ENCODE peak calls at places on chromosomes 11 and 22, in eight cellular contexts. One of them, this sample, is unnamed.

GRCh38 chr22:31753005-31753633 is 700 bp upstream of the DEPDC5 start:
- DNase-seq in AG04450: no peak
- DNase-seq in skeletal muscle cell: no peak
- DNase-seq in stomach: peak; percentile 31
- DNase-seq in endothelial cell of umbilical vein: no peak
- DNase-seq in CD8-positive, alpha-beta T cell: peak; percentile 53
- DNase-seq in mucosa of descending colon: peak; percentile 55
- DNase-seq in fibroblast of lung: no peak
- DNase-seq in this sample: peak; percentile 89

GRCh38 chr11:12167098-12167999 is 57.0 kb downstream of the MICAL2 start:
- DNase-seq in endothelial cell of umbilical vein: peak; percentile 92
- DNase-seq in AG04450: no peak
- DNase-seq in skeletal muscle cell: peak; percentile 76
- DNase-seq in stomach: no peak
- DNase-seq in fibroblast of lung: peak; percentile 96
- DNase-seq in mucosa of descending colon: peak; percentile 77
- DNase-seq in CD8-positive, alpha-beta T cell: no peak
- DNase-seq in this sample: no peak

GRCh38 chr11:116605543-116605942 is 167.2 kb downstream of the BUD13 start:
- DNase-seq in mucosa of descending colon: peak; percentile 49
- DNase-seq in endothelial cell of umbilical vein: peak; percentile 60
- DNase-seq in skeletal muscle cell: no peak
- DNase-seq in stomach: peak; percentile 30
- DNase-seq in CD8-positive, alpha-beta T cell: no peak
- DNase-seq in AG04450: no peak
- DNase-seq in fibroblast of lung: peak; percentile 22
- DNase-seq in this sample: no peak

GRCh38 chr11:128291835-128292234 is 295.5 kb downstream of the ETS1 start:
- DNase-seq in CD8-positive, alpha-beta T cell: peak; percentile 80
- DNase-seq in fibroblast of lung: no peak
- DNase-seq in skeletal muscle cell: no peak
- DNase-seq in endothelial cell of umbilical vein: no peak
- DNase-seq in mucosa of descending colon: peak; percentile 65
- DNase-seq in stomach: peak; percentile 55
- DNase-seq in AG04450: no peak
- DNase-seq in this sample: peak; percentile 84

GRCh38 chr22:22103078-22103593 is 120.5 kb upstream of the TOP3B start:
- DNase-seq in mucosa of descending colon: no peak
- DNase-seq in skeletal muscle cell: no peak
- DNase-seq in AG04450: no peak
- DNase-seq in endothelial cell of umbilical vein: no peak
- DNase-seq in stomach: no peak
- DNase-seq in CD8-positive, alpha-beta T cell: peak; percentile 29
- DNase-seq in fibroblast of lung: no peak
- DNase-seq in this sample: no peak

GRCh38 chr11:74689666-74690065 is 41.6 kb downstream of the CHRDL2 start:
- DNase-seq in mucosa of descending colon: no peak
- DNase-seq in skeletal muscle cell: no peak
- DNase-seq in CD8-positive, alpha-beta T cell: no peak
- DNase-seq in stomach: no peak
- DNase-seq in fibroblast of lung: peak; percentile 51
- DNase-seq in endothelial cell of umbilical vein: no peak
- DNase-seq in AG04450: no peak
- DNase-seq in this sample: peak; percentile 2

GRCh38 chr11:10109836-10110235 is 184.2 kb downstream of the SBF2 start:
- DNase-seq in skeletal muscle cell: peak; percentile 72
- DNase-seq in stomach: no peak
- DNase-seq in endothelial cell of umbilical vein: no peak
- DNase-seq in AG04450: peak; percentile 67
- DNase-seq in mucosa of descending colon: no peak
- DNase-seq in CD8-positive, alpha-beta T cell: no peak
- DNase-seq in fibroblast of lung: peak; percentile 67
- DNase-seq in this sample: no peak

GRCh38 chr11:114276077-114276476 is 20.1 kb upstream of the NNMT start:
- DNase-seq in skeletal muscle cell: no peak
- DNase-seq in mucosa of descending colon: no peak
- DNase-seq in fibroblast of lung: no peak
- DNase-seq in stomach: no peak
- DNase-seq in endothelial cell of umbilical vein: no peak
- DNase-seq in CD8-positive, alpha-beta T cell: no peak
- DNase-seq in AG04450: no peak
- DNase-seq in this sample: no peak

GRCh38 chr11:6681949-6682348 is 1.2 kb downstream of the MRPL17 start:
- DNase-seq in mucosa of descending colon: no peak
- DNase-seq in CD8-positive, alpha-beta T cell: no peak
- DNase-seq in skeletal muscle cell: no peak
- DNase-seq in stomach: no peak
- DNase-seq in AG04450: no peak
- DNase-seq in fibroblast of lung: peak; percentile 37
- DNase-seq in endothelial cell of umbilical vein: no peak
- DNase-seq in this sample: no peak

GRCh38 chr11:72589802-72590761 is 84.1 kb downstream of the PDE2A start:
- DNase-seq in CD8-positive, alpha-beta T cell: peak; percentile 68
- DNase-seq in stomach: peak; percentile 47
- DNase-seq in mucosa of descending colon: peak; percentile 59
- DNase-seq in endothelial cell of umbilical vein: peak; percentile 35
- DNase-seq in skeletal muscle cell: no peak
- DNase-seq in AG04450: no peak
- DNase-seq in fibroblast of lung: peak; percentile 10
- DNase-seq in this sample: peak; percentile 84

GRCh38 chr11:74696488-74696887 is 34.7 kb downstream of the CHRDL2 start:
- DNase-seq in stomach: no peak
- DNase-seq in skeletal muscle cell: no peak
- DNase-seq in fibroblast of lung: no peak
- DNase-seq in endothelial cell of umbilical vein: no peak
- DNase-seq in mucosa of descending colon: no peak
- DNase-seq in AG04450: no peak
- DNase-seq in CD8-positive, alpha-beta T cell: no peak
- DNase-seq in this sample: no peak

GRCh38 chr22:44254811-44255210 is 57.9 kb downstream of the SHISAL1 start:
- DNase-seq in endothelial cell of umbilical vein: no peak
- DNase-seq in AG04450: no peak
- DNase-seq in stomach: peak; percentile 1
- DNase-seq in CD8-positive, alpha-beta T cell: peak; percentile 15
- DNase-seq in skeletal muscle cell: no peak
- DNase-seq in fibroblast of lung: no peak
- DNase-seq in mucosa of descending colon: no peak
- DNase-seq in this sample: no peak

GRCh38 chr11:126723665-126724045 is 276.9 kb downstream of the KIRREL3 start:
- DNase-seq in AG04450: no peak
- DNase-seq in mucosa of descending colon: no peak
- DNase-seq in skeletal muscle cell: no peak
- DNase-seq in stomach: no peak
- DNase-seq in CD8-positive, alpha-beta T cell: no peak
- DNase-seq in endothelial cell of umbilical vein: no peak
- DNase-seq in fibroblast of lung: peak; percentile 56
- DNase-seq in this sample: no peak

GRCh38 chr11:116646191-116646590 is 126.6 kb downstream of the BUD13 start:
- DNase-seq in endothelial cell of umbilical vein: no peak
- DNase-seq in CD8-positive, alpha-beta T cell: peak; percentile 19
- DNase-seq in skeletal muscle cell: no peak
- DNase-seq in fibroblast of lung: no peak
- DNase-seq in mucosa of descending colon: no peak
- DNase-seq in AG04450: no peak
- DNase-seq in stomach: no peak
- DNase-seq in this sample: no peak

GRCh38 chr11:12216100-12216499 is 105.7 kb downstream of the MICAL2 start:
- DNase-seq in CD8-positive, alpha-beta T cell: no peak
- DNase-seq in skeletal muscle cell: no peak
- DNase-seq in AG04450: no peak
- DNase-seq in mucosa of descending colon: no peak
- DNase-seq in stomach: peak; percentile 57
- DNase-seq in fibroblast of lung: no peak
- DNase-seq in endothelial cell of umbilical vein: no peak
- DNase-seq in this sample: peak; percentile 69

GRCh38 chr22:41445171-41446056 is 1.2 kb downstream of the TOB2 start:
- DNase-seq in stomach: peak; percentile 32
- DNase-seq in skeletal muscle cell: no peak
- DNase-seq in AG04450: no peak
- DNase-seq in fibroblast of lung: no peak
- DNase-seq in endothelial cell of umbilical vein: peak; percentile 41
- DNase-seq in mucosa of descending colon: peak; percentile 51
- DNase-seq in CD8-positive, alpha-beta T cell: peak; percentile 54
- DNase-seq in this sample: peak; percentile 84

GRCh38 chr11:2761131-2762030 is 61.6 kb upstream of the KCNQ1OT1 start:
- DNase-seq in fibroblast of lung: no peak
- DNase-seq in stomach: peak; percentile 25
- DNase-seq in CD8-positive, alpha-beta T cell: peak; percentile 42
- DNase-seq in skeletal muscle cell: no peak
- DNase-seq in mucosa of descending colon: peak; percentile 55
- DNase-seq in AG04450: no peak
- DNase-seq in endothelial cell of umbilical vein: no peak
- DNase-seq in this sample: peak; percentile 67

GRCh38 chr11:109696191-109696897 is 274.4 kb downstream of the C11orf87 start:
- DNase-seq in stomach: no peak
- DNase-seq in endothelial cell of umbilical vein: no peak
- DNase-seq in mucosa of descending colon: no peak
- DNase-seq in fibroblast of lung: peak; percentile 48
- DNase-seq in CD8-positive, alpha-beta T cell: no peak
- DNase-seq in AG04450: no peak
- DNase-seq in skeletal muscle cell: peak; percentile 60
- DNase-seq in this sample: peak; percentile 35

GRCh38 chr11:76791861-76792260 is 8.7 kb downstream of the TSKU start:
- DNase-seq in fibroblast of lung: peak; percentile 79
- DNase-seq in mucosa of descending colon: no peak
- DNase-seq in endothelial cell of umbilical vein: no peak
- DNase-seq in CD8-positive, alpha-beta T cell: no peak
- DNase-seq in stomach: peak; percentile 26
- DNase-seq in skeletal muscle cell: peak; percentile 72
- DNase-seq in AG04450: no peak
- DNase-seq in this sample: peak; percentile 25

GRCh38 chr11:9091044-9091936 is at the start of gene SCUBE2:
- DNase-seq in CD8-positive, alpha-beta T cell: no peak
- DNase-seq in mucosa of descending colon: peak; percentile 63
- DNase-seq in skeletal muscle cell: no peak
- DNase-seq in stomach: no peak
- DNase-seq in fibroblast of lung: no peak
- DNase-seq in AG04450: no peak
- DNase-seq in endothelial cell of umbilical vein: no peak
- DNase-seq in this sample: peak; percentile 71

GRCh38 chr11:109864161-109864661 is 229.0 kb upstream of the ZC3H12C start:
- DNase-seq in stomach: no peak
- DNase-seq in AG04450: no peak
- DNase-seq in endothelial cell of umbilical vein: no peak
- DNase-seq in skeletal muscle cell: no peak
- DNase-seq in mucosa of descending colon: no peak
- DNase-seq in fibroblast of lung: peak; percentile 81
- DNase-seq in CD8-positive, alpha-beta T cell: no peak
- DNase-seq in this sample: no peak

GRCh38 chr11:59197990-59198389 is 14.7 kb downstream of the MPEG1 start:
- DNase-seq in fibroblast of lung: peak; percentile 22
- DNase-seq in stomach: peak; percentile 83
- DNase-seq in AG04450: no peak
- DNase-seq in skeletal muscle cell: peak; percentile 82
- DNase-seq in CD8-positive, alpha-beta T cell: no peak
- DNase-seq in endothelial cell of umbilical vein: peak; percentile 14
- DNase-seq in mucosa of descending colon: no peak
- DNase-seq in this sample: no peak

GRCh38 chr22:38086942-38087341 is 3.0 kb upstream of the SLC16A8 start:
- DNase-seq in AG04450: no peak
- DNase-seq in endothelial cell of umbilical vein: no peak
- DNase-seq in skeletal muscle cell: no peak
- DNase-seq in mucosa of descending colon: peak; percentile 20
- DNase-seq in CD8-positive, alpha-beta T cell: no peak
- DNase-seq in fibroblast of lung: no peak
- DNase-seq in stomach: no peak
- DNase-seq in this sample: no peak
- H3K4me3 ChIP-seq in AG04450: no peak overlapping the region
- H3K4me3 ChIP-seq in endothelial cell of umbilical vein: no peak overlapping the region
- H3K4me3 ChIP-seq in skeletal muscle cell: no peak overlapping the region
- H3K4me3 ChIP-seq in mucosa of descending colon: no peak overlapping the region
- H3K4me3 ChIP-seq in CD8-positive, alpha-beta T cell: no peak overlapping the region
- H3K4me3 ChIP-seq in fibroblast of lung: no peak overlapping the region
- H3K4me3 ChIP-seq in stomach: no peak overlapping the region
- H3K4me3 ChIP-seq in this sample: no peak overlapping the region

DNA sequence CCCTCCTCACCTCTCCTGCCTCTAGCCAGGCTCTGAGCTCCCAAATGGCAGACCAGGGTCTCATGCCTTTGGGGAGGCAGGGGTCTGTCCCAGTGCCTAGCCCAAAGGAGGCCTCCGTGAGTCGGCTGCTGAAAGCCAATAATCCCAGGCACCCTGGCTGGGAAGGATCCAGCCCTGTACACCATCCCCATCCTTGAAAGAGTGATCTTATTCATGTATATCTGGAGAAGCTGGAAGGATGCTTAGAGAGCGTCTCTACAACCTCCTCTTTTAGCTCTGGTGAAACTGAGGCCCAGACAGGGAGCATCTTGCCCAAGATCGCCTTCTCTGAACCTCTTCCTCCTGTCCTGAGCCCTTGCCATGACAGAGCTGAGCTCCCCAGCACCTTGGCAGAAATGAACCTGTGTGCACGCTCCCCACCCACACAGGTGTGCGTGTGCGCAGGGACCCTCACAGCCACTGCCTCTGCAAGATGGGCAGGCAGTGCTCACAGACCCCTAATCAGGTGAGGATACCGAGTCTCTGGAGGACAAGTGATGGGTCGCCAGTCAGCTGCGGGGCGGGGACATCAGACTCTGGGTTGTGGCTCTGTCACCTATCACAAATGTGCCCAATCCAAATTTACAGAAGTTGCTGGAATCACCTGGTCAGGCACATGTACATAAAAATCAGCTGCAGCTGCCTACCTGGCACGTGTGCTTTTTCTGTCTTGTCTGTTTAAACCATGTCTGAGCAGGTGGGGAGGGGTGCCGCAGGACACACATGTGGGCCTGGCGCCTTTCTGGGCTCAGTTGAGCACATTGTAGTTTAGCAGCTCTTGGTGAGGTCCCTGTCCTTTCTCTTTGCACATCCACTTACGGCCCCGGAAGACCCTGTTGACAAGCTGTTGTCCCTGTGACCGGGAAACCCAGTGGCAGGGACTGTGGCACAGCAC is 49.3 kb upstream of the WNT7B start:
- DNase-seq in CD8-positive, alpha-beta T cell: no peak
- DNase-seq in mucosa of descending colon: peak; percentile 25
- DNase-seq in skeletal muscle cell: no peak
- DNase-seq in AG04450: no peak
- DNase-seq in stomach: no peak
- DNase-seq in endothelial cell of umbilical vein: no peak
- DNase-seq in fibroblast of lung: no peak
- DNase-seq in this sample: peak; percentile 63
- H3K4me3 ChIP-seq in CD8-positive, alpha-beta T cell: no peak overlapping the region
- H3K4me3 ChIP-seq in mucosa of descending colon: no peak overlapping the region
- H3K4me3 ChIP-seq in skeletal muscle cell: no peak overlapping the region
- H3K4me3 ChIP-seq in AG04450: no peak overlapping the region
- H3K4me3 ChIP-seq in stomach: no peak overlapping the region
- H3K4me3 ChIP-seq in endothelial cell of umbilical vein: no peak overlapping the region
- H3K4me3 ChIP-seq in fibroblast of lung: no peak overlapping the region
- H3K4me3 ChIP-seq in this sample: no peak overlapping the region

GRCh38 chr11:69488543-69488940 is 7.1 kb downstream of the LINC01488 start:
- DNase-seq in skeletal muscle cell: no peak
- DNase-seq in mucosa of descending colon: peak; percentile 15
- DNase-seq in endothelial cell of umbilical vein: no peak
- DNase-seq in AG04450: no peak
- DNase-seq in stomach: no peak
- DNase-seq in fibroblast of lung: no peak
- DNase-seq in CD8-positive, alpha-beta T cell: no peak
- DNase-seq in this sample: peak; percentile 64
- H3K4me3 ChIP-seq in skeletal muscle cell: no peak overlapping the region
- H3K4me3 ChIP-seq in mucosa of descending colon: no peak overlapping the region
- H3K4me3 ChIP-seq in endothelial cell of umbilical vein: no peak overlapping the region
- H3K4me3 ChIP-seq in AG04450: no peak overlapping the region
- H3K4me3 ChIP-seq in stomach: no peak overlapping the region
- H3K4me3 ChIP-seq in fibroblast of lung: no peak overlapping the region
- H3K4me3 ChIP-seq in CD8-positive, alpha-beta T cell: no peak overlapping the region
- H3K4me3 ChIP-seq in this sample: no peak overlapping the region

GRCh38 chr22:50301581-50301991 is 5.9 kb downstream of the PLXNB2 start:
- DNase-seq in mucosa of descending colon: peak; percentile 64
- DNase-seq in fibroblast of lung: no peak
- DNase-seq in CD8-positive, alpha-beta T cell: no peak
- DNase-seq in skeletal muscle cell: no peak
- DNase-seq in AG04450: no peak
- DNase-seq in stomach: peak; percentile 35
- DNase-seq in endothelial cell of umbilical vein: no peak
- DNase-seq in this sample: no peak
- H3K4me3 ChIP-seq in mucosa of descending colon: no peak overlapping the region
- H3K4me3 ChIP-seq in fibroblast of lung: no peak overlapping the region
- H3K4me3 ChIP-seq in CD8-positive, alpha-beta T cell: no peak overlapping the region
- H3K4me3 ChIP-seq in skeletal muscle cell: peak overlapping the region; percentile 1
- H3K4me3 ChIP-seq in AG04450: peak overlapping the region; percentile 32
- H3K4me3 ChIP-seq in stomach: peak overlapping the region; percentile 20
- H3K4me3 ChIP-seq in endothelial cell of umbilical vein: no peak overlapping the region
- H3K4me3 ChIP-seq in this sample: no peak overlapping the region

This sample was measured in spleen.